ENCODE peak calls at places on chromosome 2, in ten cellular contexts. One of them, this sample, is unnamed.
A peak's percentile ranks its signal among the peaks of the same experiment; 100 is the strongest.

GRCh38 chr2:136310797-136311558 is 193.0 kb upstream of the CXCR4 start:
- DNase-seq in IMR-90: no peak
- DNase-seq in ovary: no peak
- DNase-seq in choroid plexus epithelial cell: no peak
- DNase-seq in right lobe of liver: no peak
- DNase-seq in prostate gland: no peak
- DNase-seq in astrocyte: no peak
- DNase-seq in GM06990: no peak
- DNase-seq in dorsolateral prefrontal cortex: no peak
- DNase-seq in fibroblast of lung: no peak
- DNase-seq in this sample: no peak

GRCh38 chr2:20067992-20068727 is 16.7 kb upstream of the LAPTM4A start:
- DNase-seq in IMR-90: peak; percentile 96
- DNase-seq in ovary: no peak
- DNase-seq in choroid plexus epithelial cell: peak; percentile 95
- DNase-seq in right lobe of liver: no peak
- DNase-seq in prostate gland: no peak
- DNase-seq in astrocyte: peak; percentile 96
- DNase-seq in GM06990: no peak
- DNase-seq in dorsolateral prefrontal cortex: no peak
- DNase-seq in fibroblast of lung: peak; percentile 95
- DNase-seq in this sample: no peak

GRCh38 chr2:230627806-230628724 is 84.6 kb upstream of the CAB39 start:
- DNase-seq in IMR-90: peak; percentile 78
- DNase-seq in ovary: no peak
- DNase-seq in choroid plexus epithelial cell: peak; percentile 84
- DNase-seq in right lobe of liver: no peak
- DNase-seq in prostate gland: no peak
- DNase-seq in astrocyte: peak; percentile 78
- DNase-seq in GM06990: no peak
- DNase-seq in dorsolateral prefrontal cortex: no peak
- DNase-seq in fibroblast of lung: peak; percentile 83
- DNase-seq in this sample: no peak

GRCh38 chr2:111897924-111898702 is at the start of gene MERTK:
- DNase-seq in IMR-90: peak; percentile 71
- DNase-seq in ovary: peak; percentile 90
- DNase-seq in choroid plexus epithelial cell: peak; percentile 47
- DNase-seq in right lobe of liver: peak; percentile 95
- DNase-seq in prostate gland: peak; percentile 90
- DNase-seq in astrocyte: peak; percentile 41
- DNase-seq in GM06990: peak; percentile 55
- DNase-seq in dorsolateral prefrontal cortex: peak; percentile 36
- DNase-seq in fibroblast of lung: peak; percentile 87
- DNase-seq in this sample: peak; percentile 90

GRCh38 chr2:126788652-126789051 is 110.0 kb upstream of the TEX51 start:
- DNase-seq in IMR-90: no peak
- DNase-seq in ovary: no peak
- DNase-seq in choroid plexus epithelial cell: no peak
- DNase-seq in right lobe of liver: no peak
- DNase-seq in prostate gland: no peak
- DNase-seq in astrocyte: no peak
- DNase-seq in GM06990: no peak
- DNase-seq in dorsolateral prefrontal cortex: no peak
- DNase-seq in fibroblast of lung: no peak
- DNase-seq in this sample: no peak

GRCh38 chr2:100744589-100744988 is 75.3 kb upstream of the NPAS2 start:
- DNase-seq in IMR-90: peak; percentile 65
- DNase-seq in ovary: no peak
- DNase-seq in choroid plexus epithelial cell: peak; percentile 81
- DNase-seq in right lobe of liver: no peak
- DNase-seq in prostate gland: no peak
- DNase-seq in astrocyte: peak; percentile 63
- DNase-seq in GM06990: no peak
- DNase-seq in dorsolateral prefrontal cortex: no peak
- DNase-seq in fibroblast of lung: peak; percentile 44
- DNase-seq in this sample: no peak

GRCh38 chr2:121253674-121254240 is 31.2 kb downstream of the TFCP2L1 start:
- DNase-seq in IMR-90: no peak
- DNase-seq in ovary: no peak
- DNase-seq in choroid plexus epithelial cell: no peak
- DNase-seq in right lobe of liver: no peak
- DNase-seq in prostate gland: no peak
- DNase-seq in astrocyte: no peak
- DNase-seq in GM06990: no peak
- DNase-seq in dorsolateral prefrontal cortex: no peak
- DNase-seq in fibroblast of lung: no peak
- DNase-seq in this sample: no peak

GRCh38 chr2:238848941-238849853 is 1.3 kb downstream of the TWIST2 start:
- DNase-seq in IMR-90: no peak
- DNase-seq in ovary: peak; percentile 33
- DNase-seq in choroid plexus epithelial cell: peak; percentile 41
- DNase-seq in right lobe of liver: no peak
- DNase-seq in prostate gland: no peak
- DNase-seq in astrocyte: peak; percentile 44
- DNase-seq in GM06990: no peak
- DNase-seq in dorsolateral prefrontal cortex: no peak
- DNase-seq in fibroblast of lung: peak; percentile 45
- DNase-seq in this sample: no peak

GRCh38 chr2:74525717-74526648 is at the start of gene DQX1:
- DNase-seq in IMR-90: peak; percentile 41
- DNase-seq in ovary: no peak
- DNase-seq in choroid plexus epithelial cell: peak; percentile 46
- DNase-seq in right lobe of liver: no peak
- DNase-seq in prostate gland: no peak
- DNase-seq in astrocyte: no peak
- DNase-seq in GM06990: no peak
- DNase-seq in dorsolateral prefrontal cortex: no peak
- DNase-seq in fibroblast of lung: peak; percentile 44
- DNase-seq in this sample: no peak

GRCh38 chr2:100427627-100428258 is 10.3 kb upstream of the CHST10 start:
- DNase-seq in IMR-90: peak; percentile 38
- DNase-seq in ovary: peak; percentile 45
- DNase-seq in choroid plexus epithelial cell: peak; percentile 77
- DNase-seq in right lobe of liver: no peak
- DNase-seq in prostate gland: peak; percentile 39
- DNase-seq in astrocyte: peak; percentile 12
- DNase-seq in GM06990: peak; percentile 25
- DNase-seq in dorsolateral prefrontal cortex: peak; percentile 44
- DNase-seq in fibroblast of lung: peak; percentile 42
- DNase-seq in this sample: peak; percentile 42

GRCh38 chr2:64779117-64779690 is 125.5 kb upstream of the SERTAD2 start:
- DNase-seq in IMR-90: peak; percentile 90
- DNase-seq in ovary: no peak
- DNase-seq in choroid plexus epithelial cell: peak; percentile 75
- DNase-seq in right lobe of liver: no peak
- DNase-seq in prostate gland: no peak
- DNase-seq in astrocyte: peak; percentile 98
- DNase-seq in GM06990: no peak
- DNase-seq in dorsolateral prefrontal cortex: no peak
- DNase-seq in fibroblast of lung: peak; percentile 64
- DNase-seq in this sample: no peak

GRCh38 chr2:236895497-236895896 is 190.2 kb upstream of the COPS8 start:
- DNase-seq in IMR-90: no peak
- DNase-seq in ovary: no peak
- DNase-seq in choroid plexus epithelial cell: no peak
- DNase-seq in right lobe of liver: no peak
- DNase-seq in prostate gland: no peak
- DNase-seq in astrocyte: no peak
- DNase-seq in GM06990: no peak
- DNase-seq in dorsolateral prefrontal cortex: no peak
- DNase-seq in fibroblast of lung: no peak
- DNase-seq in this sample: no peak

GRCh38 chr2:215514516-215514915 is 78.6 kb upstream of the FN1 start:
- DNase-seq in IMR-90: no peak
- DNase-seq in ovary: no peak
- DNase-seq in choroid plexus epithelial cell: no peak
- DNase-seq in right lobe of liver: no peak
- DNase-seq in prostate gland: no peak
- DNase-seq in astrocyte: no peak
- DNase-seq in GM06990: no peak
- DNase-seq in dorsolateral prefrontal cortex: no peak
- DNase-seq in fibroblast of lung: no peak
- DNase-seq in this sample: no peak

GRCh38 chr2:96330407-96330806 is 5.2 kb upstream of the NCAPH start:
- DNase-seq in IMR-90: peak; percentile 84
- DNase-seq in ovary: no peak
- DNase-seq in choroid plexus epithelial cell: no peak
- DNase-seq in right lobe of liver: no peak
- DNase-seq in prostate gland: peak; percentile 67
- DNase-seq in astrocyte: peak; percentile 18
- DNase-seq in GM06990: no peak
- DNase-seq in dorsolateral prefrontal cortex: no peak
- DNase-seq in fibroblast of lung: peak; percentile 82
- DNase-seq in this sample: no peak

GRCh38 chr2:52334185-52334584 is 1302.3 kb upstream of the NRXN1 start:
- DNase-seq in IMR-90: no peak
- DNase-seq in ovary: no peak
- DNase-seq in choroid plexus epithelial cell: no peak
- DNase-seq in right lobe of liver: no peak
- DNase-seq in prostate gland: no peak
- DNase-seq in astrocyte: no peak
- DNase-seq in GM06990: no peak
- DNase-seq in dorsolateral prefrontal cortex: no peak
- DNase-seq in fibroblast of lung: no peak
- DNase-seq in this sample: no peak

GRCh38 chr2:169012812-169013627 is 18.1 kb downstream of the ABCB11 start:
- DNase-seq in IMR-90: no peak
- DNase-seq in ovary: no peak
- DNase-seq in choroid plexus epithelial cell: no peak
- DNase-seq in right lobe of liver: no peak
- DNase-seq in prostate gland: no peak
- DNase-seq in astrocyte: no peak
- DNase-seq in GM06990: no peak
- DNase-seq in dorsolateral prefrontal cortex: no peak
- DNase-seq in fibroblast of lung: peak; percentile 12
- DNase-seq in this sample: no peak

GRCh38 chr2:169014780-169015179 is 16.3 kb downstream of the ABCB11 start:
- DNase-seq in IMR-90: no peak
- DNase-seq in ovary: no peak
- DNase-seq in choroid plexus epithelial cell: no peak
- DNase-seq in right lobe of liver: no peak
- DNase-seq in prostate gland: no peak
- DNase-seq in astrocyte: no peak
- DNase-seq in GM06990: no peak
- DNase-seq in dorsolateral prefrontal cortex: no peak
- DNase-seq in fibroblast of lung: no peak
- DNase-seq in this sample: no peak

GRCh38 chr2:169015943-169016342 is 15.2 kb downstream of the ABCB11 start:
- DNase-seq in IMR-90: no peak
- DNase-seq in ovary: no peak
- DNase-seq in choroid plexus epithelial cell: no peak
- DNase-seq in right lobe of liver: no peak
- DNase-seq in prostate gland: no peak
- DNase-seq in astrocyte: no peak
- DNase-seq in GM06990: no peak
- DNase-seq in dorsolateral prefrontal cortex: no peak
- DNase-seq in fibroblast of lung: no peak
- DNase-seq in this sample: no peak

GRCh38 chr2:169011698-169012097 is 19.4 kb downstream of the ABCB11 start:
- DNase-seq in IMR-90: no peak
- DNase-seq in ovary: no peak
- DNase-seq in choroid plexus epithelial cell: no peak
- DNase-seq in right lobe of liver: no peak
- DNase-seq in prostate gland: no peak
- DNase-seq in astrocyte: no peak
- DNase-seq in GM06990: no peak
- DNase-seq in dorsolateral prefrontal cortex: no peak
- DNase-seq in fibroblast of lung: no peak
- DNase-seq in this sample: no peak

GRCh38 chr2:169013628-169014026 is 17.5 kb downstream of the ABCB11 start:
- DNase-seq in IMR-90: no peak
- DNase-seq in ovary: no peak
- DNase-seq in choroid plexus epithelial cell: no peak
- DNase-seq in right lobe of liver: no peak
- DNase-seq in prostate gland: no peak
- DNase-seq in astrocyte: no peak
- DNase-seq in GM06990: no peak
- DNase-seq in dorsolateral prefrontal cortex: no peak
- DNase-seq in fibroblast of lung: no peak
- DNase-seq in this sample: no peak
- H3K4me3 ChIP-seq in IMR-90: no peak overlapping the region
- H3K4me3 ChIP-seq in ovary: no peak overlapping the region
- H3K4me3 ChIP-seq in choroid plexus epithelial cell: no peak overlapping the region
- H3K4me3 ChIP-seq in right lobe of liver: no peak overlapping the region
- H3K4me3 ChIP-seq in prostate gland: no peak overlapping the region
- H3K4me3 ChIP-seq in astrocyte: no peak overlapping the region
- H3K4me3 ChIP-seq in GM06990: no peak overlapping the region
- H3K4me3 ChIP-seq in dorsolateral prefrontal cortex: no peak overlapping the region
- H3K4me3 ChIP-seq in fibroblast of lung: no peak overlapping the region
- H3K4me3 ChIP-seq in this sample: no peak overlapping the region

GRCh38 chr2:82234283-82234682 is 1929.7 kb upstream of the LRRTM1 start:
- DNase-seq in IMR-90: no peak
- DNase-seq in ovary: no peak
- DNase-seq in choroid plexus epithelial cell: no peak
- DNase-seq in right lobe of liver: no peak
- DNase-seq in prostate gland: no peak
- DNase-seq in astrocyte: no peak
- DNase-seq in GM06990: no peak
- DNase-seq in dorsolateral prefrontal cortex: no peak
- DNase-seq in fibroblast of lung: no peak
- DNase-seq in this sample: no peak
- TF ChIP-seq CTCF in IMR-90: no peak
- TF ChIP-seq CTCF in ovary: no peak
- TF ChIP-seq CTCF in choroid plexus epithelial cell: peak; percentile 3
- TF ChIP-seq CTCF in right lobe of liver: peak; percentile 20
- TF ChIP-seq CTCF in prostate gland: no peak
- TF ChIP-seq CTCF in astrocyte: no peak
- TF ChIP-seq CTCF in GM06990: no peak
- TF ChIP-seq CTCF in dorsolateral prefrontal cortex: no peak
- TF ChIP-seq CTCF in fibroblast of lung: no peak
- TF ChIP-seq CTCF in this sample: no peak

DNA sequence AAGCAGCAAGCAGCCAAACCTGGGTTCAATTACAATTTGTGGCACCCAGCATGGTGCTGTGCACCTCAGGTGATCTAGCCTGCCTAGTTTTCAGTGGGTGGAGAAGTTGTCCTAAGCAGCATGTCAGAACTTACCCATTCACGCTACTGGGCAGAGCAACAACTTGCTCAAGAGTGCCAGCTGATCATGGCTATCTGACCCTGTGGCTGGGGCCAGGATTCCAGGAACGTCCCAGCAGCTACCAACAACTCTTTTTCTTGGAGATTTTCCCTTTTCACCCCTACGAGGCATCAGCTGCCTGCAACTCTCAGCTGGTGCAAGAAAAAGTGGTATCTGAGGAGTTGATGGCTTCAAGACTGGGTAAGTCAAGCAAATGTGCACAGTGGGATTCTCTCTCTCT is 83.5 kb downstream of the SH3YL1 start:
- DNase-seq in IMR-90: no peak
- DNase-seq in ovary: no peak
- DNase-seq in choroid plexus epithelial cell: no peak
- DNase-seq in right lobe of liver: no peak
- DNase-seq in prostate gland: no peak
- DNase-seq in astrocyte: no peak
- DNase-seq in GM06990: no peak
- DNase-seq in dorsolateral prefrontal cortex: no peak
- DNase-seq in fibroblast of lung: no peak
- DNase-seq in this sample: no peak
- H3K4me3 ChIP-seq in IMR-90: no peak overlapping the region
- H3K4me3 ChIP-seq in ovary: no peak overlapping the region
- H3K4me3 ChIP-seq in choroid plexus epithelial cell: no peak overlapping the region
- H3K4me3 ChIP-seq in right lobe of liver: no peak overlapping the region
- H3K4me3 ChIP-seq in prostate gland: no peak overlapping the region
- H3K4me3 ChIP-seq in astrocyte: no peak overlapping the region
- H3K4me3 ChIP-seq in GM06990: no peak overlapping the region
- H3K4me3 ChIP-seq in dorsolateral prefrontal cortex: no peak overlapping the region
- H3K4me3 ChIP-seq in fibroblast of lung: no peak overlapping the region
- H3K4me3 ChIP-seq in this sample: no peak overlapping the region

GRCh38 chr2:167187910-167188595 is 299.8 kb downstream of the XIRP2 start:
- DNase-seq in IMR-90: no peak
- DNase-seq in ovary: no peak
- DNase-seq in choroid plexus epithelial cell: no peak
- DNase-seq in right lobe of liver: no peak
- DNase-seq in prostate gland: no peak
- DNase-seq in astrocyte: no peak
- DNase-seq in GM06990: no peak
- DNase-seq in dorsolateral prefrontal cortex: no peak
- DNase-seq in fibroblast of lung: no peak
- DNase-seq in this sample: no peak
- TF ChIP-seq CTCF in IMR-90: no peak
- TF ChIP-seq CTCF in ovary: no peak
- TF ChIP-seq CTCF in choroid plexus epithelial cell: no peak
- TF ChIP-seq CTCF in right lobe of liver: no peak
- TF ChIP-seq CTCF in prostate gland: no peak
- TF ChIP-seq CTCF in astrocyte: no peak
- TF ChIP-seq CTCF in GM06990: no peak
- TF ChIP-seq CTCF in dorsolateral prefrontal cortex: no peak
- TF ChIP-seq CTCF in fibroblast of lung: no peak
- TF ChIP-seq CTCF in this sample: no peak

This sample was measured in heart left ventricle.